ENCODE peak calls at places on chromosomes 4 and X, in four cellular contexts. X is activated CD8-positive, alpha-beta memory T cell treated with anti-CD3 and anti-CD28 coated beads for 1 hour; C is B cell; P is left ventricle myocardium superior. G is an unnamed sample.

GRCh38 chr4:52748432-52748831 is 2.8 kb downstream of the ERVMER34-1 start:
- DNase-seq in X (no peak), P (no peak), C (no peak), G (no peak)

GRCh38 chr4:156473175-156473574 is 498.4 kb downstream of the PDGFC start:
- DNase-seq in P (no peak), C (no peak), X (no peak), G (no peak)

GRCh38 chr4:176320976-176321361 is 1.2 kb downstream of the SPCS3 start:
- DNase-seq in X (no peak), C (peak), P (no peak), G (no peak)

GRCh38 chr4:76084542-76084941 is 10.0 kb downstream of the ART3 start:
- DNase-seq in X (no peak), C (no peak), P (no peak), G (no peak)

GRCh38 chr4:7933631-7934510 is 5.8 kb downstream of the AFAP1 start:
- DNase-seq in X (no peak), P (no peak), C (no peak), G (no peak)

GRCh38 chr4:7194251-7195137 is 2.2 kb downstream of the SORCS2 start:
- DNase-seq in X (no peak), P (peak), C (no peak), G (peak)

GRCh38 chr4:12579172-12579571 is 905.0 kb downstream of the RAB28 start:
- DNase-seq in X (no peak), P (no peak), C (no peak), G (no peak)

GRCh38 chr4:154743683-154744340 is at the start of gene LRAT:
- DNase-seq in X (no peak), C (peak), P (peak), G (peak)

GRCh38 chr4:89222171-89222570 is 85.4 kb downstream of the GPRIN3 start:
- DNase-seq in C (no peak), P (no peak), X (no peak), G (no peak)

GRCh38 chr4:74114234-74114633 is 15.2 kb upstream of the CXCL2 start:
- DNase-seq in P (no peak), C (no peak), X (no peak), G (no peak)

GRCh38 chr4:2941138-2942036 is 21.8 kb downstream of the NOP14 start:
- DNase-seq in C (no peak), X (no peak), P (no peak), G (no peak)

GRCh38 chr4:40749717-40750460 is at the start of gene NSUN7:
- DNase-seq in C (peak), P (peak), X (no peak), G (peak)

GRCh38 chr4:84666444-84666843 is 83.5 kb downstream of the CDS1 start:
- DNase-seq in X (no peak), C (no peak), P (no peak), G (no peak)

GRCh38 chr4:37139987-37140386 is 104.6 kb upstream of the NWD2 start:
- DNase-seq in P (no peak), C (no peak), X (no peak), G (no peak)

GRCh38 chrX:11341274-11342256 is 48.4 kb downstream of the AMELX start:
- DNase-seq in C (peak), P (peak), X (no peak), G (peak)

GRCh38 chr4:69377562-69377961 is 97.3 kb downstream of the UGT2B28 start:
- DNase-seq in X (no peak), C (no peak), P (no peak), G (no peak)

G was measured in lower lobe of right lung.